ENCODE peak calls at places on chromosome 2, in five cellular contexts. W is esophagus squamous epithelium, H is upper lobe of right lung, S is lower lobe of right lung, Z is cardiac muscle cell. U is an unnamed sample. For H3K4me1 and H3K27me3, the result is how much of the 10 kb centered on the place peaks cover.

GRCh38 chr2:215136669-215137328 is 1.6 kb downstream of the ABCA12 start:
- DNase-seq in W (no peak), H (no peak), S (no peak), Z (peak), U (no peak)

GRCh38 chr2:13015941-13016340 is 299.2 kb downstream of the TRIB2 start:
- DNase-seq in W (no peak), H (no peak), S (no peak), Z (no peak), U (no peak)

GRCh38 chr2:1739322-1739957 is 4.9 kb downstream of the PXDN start:
- DNase-seq in W (no peak), H (no peak), S (no peak), Z (no peak), U (no peak)

GRCh38 chr2:43559391-43560230 is 36.2 kb downstream of the THADA start:
- DNase-seq in W (no peak), H (no peak), S (no peak), Z (no peak), U (no peak)

GRCh38 chr2:172931923-172932520 is 143.6 kb upstream of the MAP3K20 start:
- DNase-seq in W (no peak), H (no peak), S (peak), Z (peak), U (no peak)

GRCh38 chr2:236168110-236169067 is at the start of gene GBX2:
- DNase-seq in W (no peak), H (peak), S (no peak), Z (peak), U (peak)

GRCh38 chr2:54065411-54065810 is 50.0 kb upstream of the ACYP2 start:
- DNase-seq in W (no peak), H (no peak), S (no peak), Z (peak), U (no peak)

GRCh38 chr2:46065152-46065551 is 232.1 kb upstream of the EPAS1 start:
- DNase-seq in W (no peak), H (no peak), S (no peak), Z (peak), U (no peak)

GRCh38 chr2:33166287-33166881 is 219.6 kb downstream of the LTBP1 start:
- DNase-seq in W (no peak), H (no peak), S (no peak), Z (peak), U (no peak)

GRCh38 chr2:205803507-205803906 is 121.2 kb downstream of the NRP2 start:
- DNase-seq in W (no peak), H (no peak), S (no peak), Z (no peak), U (no peak)

GRCh38 chr2:221574231-221574570 is 2.1 kb upstream of the EPHA4 start:
- DNase-seq in W (no peak), H (no peak), S (no peak), Z (no peak), U (no peak)

GRCh38 chr2:69411120-69411519 is 24.1 kb upstream of the GFPT1 start:
- DNase-seq in W (no peak), H (no peak), S (no peak), Z (no peak), U (no peak)

DNA sequence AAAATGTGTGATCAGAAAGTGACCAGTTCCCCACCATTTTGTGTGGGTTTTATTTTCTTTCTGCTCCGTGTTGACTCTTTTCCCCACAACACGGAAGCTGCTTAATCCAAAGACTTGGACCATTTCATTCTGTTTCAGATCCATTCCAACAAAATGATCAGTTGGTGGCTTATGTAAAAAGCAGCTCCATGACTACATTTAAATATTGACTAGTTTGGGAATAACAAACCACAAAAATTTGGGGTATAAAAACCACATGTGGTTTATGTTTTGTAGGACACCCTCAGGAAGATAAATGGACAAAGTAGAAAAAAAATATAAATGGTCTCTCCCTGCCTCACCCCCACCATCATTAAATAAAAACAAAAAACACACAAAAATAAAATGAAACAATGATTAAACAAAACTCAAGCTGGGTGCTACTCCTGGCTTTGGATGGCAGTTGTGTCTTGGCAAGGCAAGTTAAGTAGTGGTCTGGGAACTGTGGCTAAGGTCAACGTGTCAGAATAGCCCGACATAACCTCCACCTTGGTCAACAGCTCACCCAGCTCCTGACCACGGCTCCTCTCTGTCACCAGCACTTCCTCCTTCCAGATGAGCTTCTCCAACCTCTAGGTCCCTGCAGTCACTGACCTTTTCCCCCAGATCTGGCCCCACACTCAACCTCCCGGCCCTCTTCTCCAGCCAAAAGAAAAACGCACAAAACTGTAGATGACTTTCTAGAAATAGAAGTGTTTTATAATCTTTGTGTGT is 12.8 kb upstream of the WIPF1 start:
- DNase-seq in W (no peak), H (no peak), S (no peak), Z (no peak), U (no peak)
- H3K4me1 ChIP-seq in W (under half), H (under half), S (under half), Z (under half), U (under half)

GRCh38 chr2:118855451-118856279 is 8.2 kb upstream of the EN1 start:
- DNase-seq in W (peak), H (peak), S (peak), Z (peak), U (no peak)
- H3K27me3 ChIP-seq in W (half or more), H (half or more), S (half or more), Z (half or more), U (half or more)

GRCh38 chr2:73202156-73203054 is at the start of gene NOTO:
- DNase-seq in W (no peak), H (no peak), S (no peak), Z (peak), U (no peak)
- H3K4me3 ChIP-seq in W (peak), H (peak), S (peak), Z (no peak), U (no peak)

GRCh38 chr2:118055512-118056164 is 32.6 kb upstream of the INSIG2 start:
- DNase-seq in W (no peak), H (no peak), S (no peak), Z (no peak), U (no peak)

GRCh38 chr2:118049140-118050128 is 35.6 kb upstream of the CCDC93 start:
- DNase-seq in W (no peak), H (no peak), S (no peak), Z (no peak), U (no peak)

GRCh38 chr2:118050386-118050785 is 36.5 kb upstream of the CCDC93 start:
- DNase-seq in W (no peak), H (no peak), S (no peak), Z (peak), U (no peak)

GRCh38 chr2:118051956-118052355 is 36.3 kb upstream of the INSIG2 start:
- DNase-seq in W (no peak), H (no peak), S (no peak), Z (no peak), U (no peak)

GRCh38 chr2:118052474-118052873 is 35.8 kb upstream of the INSIG2 start:
- DNase-seq in W (no peak), H (no peak), S (no peak), Z (no peak), U (no peak)
- H3K4me1 ChIP-seq in W (under half), H (under half), S (under half), Z (under half), U (under half)

DNA sequence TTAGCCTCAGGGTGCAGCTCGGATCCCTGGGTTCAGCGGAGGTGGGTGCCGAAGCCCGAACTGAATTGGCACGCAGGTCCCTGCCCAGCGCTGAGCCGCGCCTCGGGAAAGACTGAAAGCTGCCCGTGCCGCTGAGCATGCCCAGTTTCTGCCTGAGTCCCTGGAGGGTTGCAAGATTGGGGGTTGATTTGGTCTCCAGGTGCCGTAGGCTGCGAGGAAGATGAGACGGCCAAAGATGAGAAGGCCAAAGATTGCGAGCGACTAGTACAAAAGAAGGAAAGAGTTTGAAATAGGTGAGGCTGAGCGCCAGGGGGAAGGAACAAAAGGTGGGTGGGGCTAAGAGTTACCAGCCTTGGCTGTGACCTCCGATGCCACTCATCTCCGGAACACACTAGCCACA is 852 bp upstream of the KCNH7 start:
- DNase-seq in W (no peak), H (peak), S (no peak), Z (no peak), U (no peak)
- H3K27me3 ChIP-seq in W (under half), H (under half), S (under half), Z (under half), U (under half)

U was measured in RWPE2.